ENCODE peak calls at places on chromosomes 3 and 15, in seven cellular contexts. A is MM.1S; E is effector memory CD4-positive, alpha-beta T cell; Y is A549; Q is neuronal stem cell; S is small intestine; K is GM23338. U is an unnamed sample.

GRCh38 chr15:42404461-42405235 is 45.3 kb downstream of the CAPN3 start:
- DNase-seq in S (no peak), Q (no peak), Y (no peak), K (no peak), A (no peak), E (no peak), U (no peak)

GRCh38 chr3:174333640-174334039 is 525.5 kb upstream of the NAALADL2 start:
- DNase-seq in E (no peak), S (no peak), K (no peak), Y (no peak), Q (no peak), A (no peak), U (no peak)

GRCh38 chr15:84598993-84599392 is 1.8 kb upstream of the ZSCAN2 start:
- DNase-seq in Q (no peak), A (peak; percentile 38), E (no peak), K (peak; percentile 83), Y (peak; percentile 95), S (peak; percentile 37), U (no peak)

GRCh38 chr3:196192036-196193001 is 18.9 kb downstream of the ZDHHC19 start:
- DNase-seq in Q (no peak), S (peak; percentile 67), E (peak; percentile 48), Y (no peak), K (peak; percentile 68), A (no peak), U (no peak)

GRCh38 chr15:70853270-70853854 is 595 bp downstream of the LARP6 start:
- DNase-seq in E (no peak), A (no peak), Y (peak; percentile 54), K (peak; percentile 85), S (no peak), Q (peak; percentile 39), U (peak; percentile 88)

GRCh38 chr3:82261637-82262036 is 500.2 kb upstream of the GBE1 start:
- DNase-seq in E (no peak), Y (no peak), Q (no peak), K (no peak), S (no peak), A (no peak), U (no peak)

GRCh38 chr15:87219650-87220615 is 1036.6 kb downstream of the NTRK3 start:
- DNase-seq in K (no peak), S (no peak), A (no peak), Y (no peak), E (no peak), Q (no peak), U (no peak)

GRCh38 chr3:108830991-108831390 is 8.4 kb downstream of the TRAT1 start:
- DNase-seq in E (no peak), Q (peak; percentile 32), A (no peak), K (no peak), Y (no peak), S (no peak), U (no peak)

GRCh38 chr3:30141178-30141581 is 465.2 kb upstream of the TGFBR2 start:
- DNase-seq in K (no peak), E (no peak), S (no peak), A (no peak), Y (no peak), Q (no peak), U (no peak)

GRCh38 chr3:196590279-196590678 is 21.8 kb downstream of the FBXO45 start:
- DNase-seq in Q (no peak), K (no peak), E (no peak), A (no peak), S (no peak), Y (no peak), U (no peak)

GRCh38 chr15:33641069-33641468 is 327.2 kb upstream of the CHRM5 start:
- DNase-seq in Q (no peak), Y (no peak), S (no peak), K (no peak), A (no peak), E (no peak), U (no peak)

GRCh38 chr3:50157821-50158556 is 2.9 kb downstream of the SEMA3F start:
- DNase-seq in S (no peak), Y (no peak), A (no peak), Q (no peak), E (no peak), K (no peak), U (no peak)

GRCh38 chr3:23198801-23199200 is 4.3 kb upstream of the UBE2E2 start:
- DNase-seq in Y (no peak), K (no peak), S (no peak), A (no peak), Q (no peak), E (no peak), U (peak; percentile 49)

GRCh38 chr15:23441204-23441603 is 5.8 kb downstream of the GOLGA6L2 start:
- DNase-seq in A (no peak), Y (no peak), K (no peak), Q (no peak), E (no peak), S (no peak), U (peak; percentile 51)

GRCh38 chr3:159763466-159764210 is 225.0 kb upstream of the IL12A start:
- DNase-seq in S (peak; percentile 52), E (no peak), K (peak; percentile 90), Q (peak; percentile 79), A (peak; percentile 83), Y (peak; percentile 81), U (peak; percentile 93)

GRCh38 chr3:178170698-178171535 is 365.3 kb upstream of the KCNMB2 start:
- DNase-seq in K (no peak), Q (no peak), S (no peak), E (no peak), Y (no peak), A (no peak), U (no peak)

GRCh38 chr15:74167891-74168331 is 5.6 kb upstream of the ISLR start:
- DNase-seq in S (no peak), Y (no peak), K (no peak), Q (no peak), E (no peak), A (no peak), U (peak; percentile 47)

GRCh38 chr3:47161983-47162694 is 1.8 kb downstream of the SETD2 start:
- DNase-seq in E (no peak), K (no peak), A (no peak), S (peak; percentile 13), Y (no peak), Q (no peak), U (no peak)

GRCh38 chr3:170745211-170745718 is 124.7 kb downstream of the RPL22L1 start:
- DNase-seq in Y (no peak), S (no peak), K (no peak), E (no peak), A (no peak), Q (no peak), U (no peak)

GRCh38 chr3:188133219-188133618 is 20.7 kb upstream of the LPP start:
- DNase-seq in Y (no peak), K (no peak), S (no peak), A (no peak), Q (no peak), E (no peak), U (no peak)
- H3K27ac ChIP-seq in Y (no peak overlapping the region), K (no peak overlapping the region), S (no peak overlapping the region), A (no peak overlapping the region), Q (no peak overlapping the region), E (no peak overlapping the region), U (no peak overlapping the region)

GRCh38 chr3:141384157-141384556 is 15.9 kb downstream of the ZBTB38 start:
- DNase-seq in S (no peak), Q (no peak), K (no peak), Y (no peak), E (no peak), A (peak; percentile 52), U (no peak)

GRCh38 chr3:141386080-141386594 is 17.8 kb downstream of the ZBTB38 start:
- DNase-seq in K (no peak), S (no peak), E (no peak), Y (no peak), A (peak; percentile 74), Q (no peak), U (no peak)

GRCh38 chr3:141386611-141387110 is 18.4 kb downstream of the ZBTB38 start:
- DNase-seq in K (no peak), Q (no peak), S (no peak), E (no peak), Y (no peak), A (peak; percentile 81), U (no peak)

GRCh38 chr3:141384575-141384974 is 16.3 kb downstream of the ZBTB38 start:
- DNase-seq in Q (no peak), A (peak; percentile 61), K (no peak), S (no peak), Y (no peak), E (no peak), U (no peak)

DNA sequence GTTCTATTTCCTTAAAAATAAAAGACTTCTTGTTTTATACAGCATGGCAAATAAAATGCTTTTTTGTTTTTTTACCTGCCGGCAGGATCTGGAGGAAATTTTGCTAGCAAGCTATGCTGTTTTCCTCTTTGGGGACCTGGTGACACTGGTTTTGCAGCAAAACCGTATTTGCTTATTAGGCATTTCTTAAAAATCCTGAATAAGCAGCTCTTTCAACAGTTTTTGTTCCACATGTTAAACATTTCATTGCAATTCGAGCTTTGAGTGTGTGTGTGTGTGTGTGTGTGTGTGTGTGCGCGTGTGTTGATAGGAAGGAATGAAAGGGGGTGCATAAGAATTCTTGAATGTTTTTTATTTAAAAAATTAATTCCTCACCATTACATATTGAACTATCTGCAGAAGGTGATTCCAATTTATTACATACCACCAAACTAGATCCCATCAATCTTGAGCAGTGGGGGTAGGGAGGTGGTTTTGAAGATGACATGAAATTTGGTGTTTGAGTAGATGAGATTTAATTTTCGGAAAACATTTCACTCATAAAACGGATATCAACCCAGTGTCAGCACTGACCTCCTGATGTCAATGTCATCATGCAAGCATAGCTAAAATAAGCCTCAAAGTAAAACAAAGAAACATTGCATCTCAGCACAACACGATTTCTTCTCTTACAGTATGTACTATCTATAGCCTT is 17.2 kb downstream of the ZBTB38 start:
- DNase-seq in Q (no peak), Y (no peak), S (no peak), E (no peak), A (peak; percentile 96), K (no peak), U (no peak)
- H3K4me3 ChIP-seq in Q (no peak overlapping the region), Y (no peak overlapping the region), S (no peak overlapping the region), E (no peak overlapping the region), A (peak overlapping the region; percentile 67), K (no peak overlapping the region), U (no peak overlapping the region)

GRCh38 chr3:125137432-125138033 is 75.0 kb downstream of the SLC12A8 start:
- DNase-seq in A (no peak), S (no peak), Y (peak; percentile 32), E (no peak), Q (no peak), K (no peak), U (no peak)
- H3K27ac ChIP-seq in A (no peak overlapping the region), S (peak overlapping the region; percentile 17), Y (peak overlapping the region; percentile 57), E (no peak overlapping the region), Q (no peak overlapping the region), K (no peak overlapping the region), U (no peak overlapping the region)

GRCh38 chr15:45376967-45377629 is 1.2 kb downstream of the GATM start:
- DNase-seq in S (no peak), K (no peak), A (no peak), Y (no peak), E (no peak), Q (no peak), U (no peak)

GRCh38 chr15:45377630-45378148 is 655 bp downstream of the GATM start:
- DNase-seq in Y (no peak), Q (peak; percentile 2), A (no peak), K (peak; percentile 52), S (no peak), E (no peak), U (peak; percentile 79)

GRCh38 chr15:45376300-45376928 is 1.9 kb downstream of the GATM start:
- DNase-seq in Y (no peak), A (no peak), S (peak; percentile 64), E (no peak), Q (no peak), K (no peak), U (no peak)

GRCh38 chr15:45378149-45378912 is at the start of gene GATM:
- DNase-seq in Q (peak; percentile 76), K (peak; percentile 88), Y (peak; percentile 72), E (no peak), S (peak; percentile 76), A (peak; percentile 75), U (peak; percentile 88)

GRCh38 chr15:45378913-45379262 is 544 bp upstream of the GATM start:
- DNase-seq in S (no peak), Q (no peak), E (no peak), Y (no peak), K (peak; percentile 27), A (no peak), U (no peak)
- H3K4me3 ChIP-seq in S (no peak overlapping the region), Q (peak overlapping the region; percentile 75), E (peak overlapping the region; percentile 57), Y (peak overlapping the region; percentile 57), K (peak overlapping the region; percentile 93), A (peak overlapping the region; percentile 84), U (peak overlapping the region; percentile 34)